ENCODE peak calls at places on chromosomes 3 and 15, in six cellular contexts. D, O, V, P, Z and Q are unnamed samples.

GRCh38 chr15:99244306-99244705 is 5.1 kb downstream of the TTC23 start:
- DNase-seq in O (no peak), V (no peak), Z (no peak), P (no peak), D (no peak), Q (no peak)

GRCh38 chr3:132417695-132418520 is 606 bp downstream of the DNAJC13 start:
- DNase-seq in P (peak; percentile 46), D (peak; percentile 17), V (peak; percentile 9), O (peak; percentile 84), Z (no peak), Q (no peak)

GRCh38 chr3:4351164-4351855 is 48.1 kb downstream of the SETMAR start:
- DNase-seq in P (peak; percentile 6), D (no peak), V (peak; percentile 33), Z (no peak), O (peak; percentile 44), Q (no peak)

GRCh38 chr3:41317718-41318117 is 118.4 kb downstream of the CTNNB1 start:
- DNase-seq in V (no peak), P (peak; percentile 86), O (peak; percentile 37), Z (no peak), D (no peak), Q (no peak)

GRCh38 chr3:29183346-29184087 is 97.4 kb upstream of the RBMS3 start:
- DNase-seq in P (peak; percentile 68), Z (no peak), O (no peak), V (no peak), D (no peak), Q (no peak)

GRCh38 chr3:96863129-96863740 is 48.8 kb downstream of the EPHA6 start:
- DNase-seq in O (peak; percentile 7), V (no peak), P (peak; percentile 21), D (no peak), Z (no peak), Q (no peak)

GRCh38 chr3:186421946-186422345 is 59.9 kb upstream of the DGKG start:
- DNase-seq in V (no peak), D (no peak), O (no peak), P (no peak), Z (no peak), Q (no peak)

GRCh38 chr3:74106882-74107281 is 482.1 kb upstream of the PDZRN3 start:
- DNase-seq in Z (no peak), P (no peak), O (no peak), D (no peak), V (no peak), Q (no peak)

GRCh38 chr15:91946914-91947313 is 93.4 kb downstream of the SLCO3A1 start:
- DNase-seq in D (no peak), O (no peak), P (no peak), V (no peak), Z (no peak), Q (no peak)

GRCh38 chr15:67183443-67184169 is 70.9 kb downstream of the AAGAB start:
- DNase-seq in D (no peak), P (peak; percentile 95), O (no peak), Z (no peak), V (no peak), Q (no peak)

GRCh38 chr3:131192701-131193100 is 166.0 kb downstream of the NEK11 start:
- DNase-seq in P (no peak), O (no peak), V (no peak), Z (no peak), D (no peak), Q (no peak)

GRCh38 chr15:24955549-24955929 is 752 bp downstream of the SNRPN start:
- DNase-seq in O (no peak), D (peak; percentile 8), Z (no peak), V (no peak), P (no peak), Q (peak; percentile 66)

GRCh38 chr15:63452552-63453136 is 51.7 kb upstream of the USP3 start:
- DNase-seq in V (no peak), D (no peak), O (no peak), Z (no peak), P (no peak), Q (no peak)

GRCh38 chr15:33639968-33640367 is 328.3 kb upstream of the CHRM5 start:
- DNase-seq in Z (no peak), D (no peak), V (no peak), P (no peak), O (no peak), Q (no peak)

GRCh38 chr15:41891946-41892345 is 1.9 kb downstream of the SPTBN5 start:
- DNase-seq in V (no peak), D (no peak), Z (no peak), O (no peak), P (no peak), Q (no peak)

GRCh38 chr3:72031581-72031980 is 246.6 kb upstream of the PROK2 start:
- DNase-seq in P (peak; percentile 84), V (no peak), Z (no peak), O (no peak), D (no peak), Q (no peak)

GRCh38 chr3:120381503-120381902 is 32.3 kb upstream of the LRRC58 start:
- DNase-seq in P (no peak), O (no peak), V (no peak), D (no peak), Z (no peak), Q (no peak)

GRCh38 chr15:40470423-40471104 is at the start of gene CHST14:
- DNase-seq in P (peak; percentile 54), V (peak; percentile 48), D (peak; percentile 54), O (peak; percentile 48), Z (peak; percentile 39), Q (peak; percentile 78)

GRCh38 chr3:2802429-2802828 is 307.7 kb downstream of the IL5RA start:
- DNase-seq in V (no peak), D (no peak), O (no peak), P (no peak), Z (no peak), Q (no peak)

GRCh38 chr3:188472331-188472730 is 318.4 kb downstream of the LPP start:
- DNase-seq in P (no peak), V (no peak), O (no peak), Z (no peak), D (no peak), Q (no peak)

GRCh38 chr3:111667621-111668239 is 72.6 kb upstream of the ZBED2 start:
- DNase-seq in P (peak; percentile 28), V (peak; percentile 59), Z (peak; percentile 27), D (peak; percentile 46), O (peak; percentile 75), Q (peak; percentile 69)

GRCh38 chr15:64740361-64741170 is 34.8 kb downstream of the RBPMS2 start:
- DNase-seq in O (peak; percentile 8), D (no peak), P (peak; percentile 54), Z (no peak), V (no peak), Q (no peak)

GRCh38 chr15:61091229-61091628 is 137.9 kb downstream of the RORA start:
- DNase-seq in O (no peak), V (no peak), Z (no peak), D (no peak), P (peak; percentile 22), Q (no peak)

GRCh38 chr3:63192248-63192647 is 85.9 kb upstream of the SYNPR start:
- DNase-seq in V (no peak), Z (no peak), P (no peak), D (no peak), O (peak; percentile 53), Q (no peak)

GRCh38 chr15:92930061-92930460 is 29.9 kb downstream of the CHD2 start:
- DNase-seq in P (peak; percentile 63), D (no peak), O (no peak), V (no peak), Z (no peak), Q (no peak)

GRCh38 chr3:18442743-18443669 is 17.9 kb upstream of the SATB1 start:
- DNase-seq in Z (no peak), V (no peak), P (no peak), O (no peak), D (no peak), Q (no peak)

GRCh38 chr15:81779181-81779580 is 266.6 kb downstream of the MEX3B start:
- DNase-seq in P (no peak), O (no peak), D (no peak), V (no peak), Z (no peak), Q (no peak)

GRCh38 chr3:71446260-71446659 is 137.3 kb downstream of the FOXP1 start:
- DNase-seq in O (no peak), P (no peak), V (no peak), D (no peak), Z (no peak), Q (no peak)

GRCh38 chr3:100207886-100208285 is 52.9 kb upstream of the TBC1D23 start:
- DNase-seq in V (no peak), D (no peak), P (no peak), O (no peak), Z (no peak), Q (no peak)

GRCh38 chr3:177960722-177961121 is 575.5 kb upstream of the KCNMB2 start:
- DNase-seq in Z (no peak), P (no peak), O (no peak), V (no peak), D (no peak), Q (no peak)

GRCh38 chr3:104879919-104880318 is 486.8 kb upstream of the ALCAM start:
- DNase-seq in D (no peak), V (no peak), Z (no peak), O (no peak), P (peak; percentile 38), Q (no peak)

GRCh38 chr3:71789922-71790321 is 5.0 kb upstream of the PROK2 start:
- DNase-seq in O (no peak), V (no peak), D (no peak), Z (no peak), P (no peak), Q (no peak)